ENCODE peak calls at places on chromosomes 11 and 22, in five cellular contexts. S is T1000; R is left ventricle myocardium superior; W is SW480; B is stimulated activated naive B cell treated with anti-CD40 and anti-IgM and Interleukin-4, amounts not matched to agents 10 μg/mL and 1 μg/mL and 100 μg/mL, for 72 hours. Q is an unnamed sample.
A peak's percentile ranks its signal among the peaks of the same experiment; 100 is the strongest.

GRCh38 chr11:76666408-76666807 is 4.1 kb downstream of the LRRC32 start:
- DNase-seq in S (no peak), R (peak; percentile 74), W (no peak), B (peak; percentile 63), Q (no peak)

GRCh38 chr11:82960000-82960778 is 58.7 kb downstream of the DDIAS start:
- DNase-seq in S (no peak), R (no peak), W (no peak), B (no peak), Q (no peak)

GRCh38 chr11:45151362-45151982 is 5.0 kb downstream of the PRDM11 start:
- DNase-seq in S (no peak), R (no peak), W (no peak), B (no peak), Q (no peak)

GRCh38 chr22:45259754-45260394 is 19.2 kb upstream of the KIAA0930 start:
- DNase-seq in S (no peak), R (no peak), W (no peak), B (no peak), Q (no peak)

GRCh38 chr11:69880041-69880802 is 61.0 kb upstream of the FGF3 start:
- DNase-seq in S (no peak), R (no peak), W (no peak), B (no peak), Q (no peak)

GRCh38 chr11:75471134-75471943 is 38.3 kb upstream of the KLHL35 start:
- DNase-seq in S (no peak), R (no peak), W (no peak), B (no peak), Q (no peak)

GRCh38 chr11:44747339-44747738 is 20.6 kb downstream of the TSPAN18 start:
- DNase-seq in S (no peak), R (no peak), W (no peak), B (no peak), Q (no peak)

GRCh38 chr11:65427691-65428577 is 5.3 kb downstream of the NEAT1 start:
- DNase-seq in S (no peak), R (no peak), W (peak; percentile 65), B (no peak), Q (no peak)

GRCh38 chr11:91435694-91436375 is 788.8 kb upstream of the FAT3 start:
- DNase-seq in S (no peak), R (no peak), W (no peak), B (no peak), Q (no peak)

GRCh38 chr11:102144357-102145342 is 34.4 kb downstream of the YAP1 start:
- DNase-seq in S (no peak), R (no peak), W (no peak), B (no peak), Q (no peak)

GRCh38 chr22:42500164-42500835 is 19.3 kb downstream of the RRP7A start:
- DNase-seq in S (no peak), R (peak; percentile 88), W (peak; percentile 73), B (peak; percentile 75), Q (no peak)

GRCh38 chr11:132784441-132784840 is 747.9 kb downstream of the OPCML start:
- DNase-seq in S (no peak), R (peak; percentile 43), W (no peak), B (no peak), Q (no peak)

GRCh38 chr11:63869686-63870085 is 30.8 kb downstream of the MARK2 start:
- DNase-seq in S (no peak), R (no peak), W (no peak), B (no peak), Q (no peak)

GRCh38 chr11:80024119-80024518 is 583.3 kb upstream of the TENM4 start:
- DNase-seq in S (no peak), R (no peak), W (no peak), B (no peak), Q (no peak)

GRCh38 chr11:58688779-58689503 is 42.8 kb downstream of the GLYAT start:
- DNase-seq in S (no peak), R (no peak), W (no peak), B (no peak), Q (no peak)

GRCh38 chr11:65182258-65183170 is 786 bp downstream of the CAPN1 start:
- DNase-seq in S (no peak), R (peak; percentile 47), W (peak; percentile 69), B (no peak), Q (peak; percentile 46)

GRCh38 chr11:71477637-71478011 is 24.6 kb downstream of the NADSYN1 start:
- DNase-seq in S (no peak), R (peak; percentile 9), W (no peak), B (no peak), Q (no peak)

GRCh38 chr22:22944268-22944985 is 56.8 kb downstream of the IGLL5 start:
- DNase-seq in S (no peak), R (peak; percentile 7), W (no peak), B (no peak), Q (no peak)

GRCh38 chr11:118306556-118306955 is 2.0 kb downstream of the CD3E start:
- DNase-seq in S (no peak), R (no peak), W (no peak), B (no peak), Q (no peak)

GRCh38 chr11:124746621-124747243 is 5.3 kb downstream of the VSIG2 start:
- DNase-seq in S (no peak), R (peak; percentile 82), W (peak; percentile 89), B (peak; percentile 63), Q (peak; percentile 94)

GRCh38 chr22:35071784-35072183 is 5.8 kb downstream of the ISX start:
- DNase-seq in S (no peak), R (no peak), W (no peak), B (no peak), Q (no peak)

GRCh38 chr22:44325718-44326548 is 13.2 kb upstream of the SHISAL1 start:
- DNase-seq in S (no peak), R (no peak), W (peak; percentile 17), B (no peak), Q (no peak)

GRCh38 chr11:28289444-28289843 is 181.3 kb downstream of the METTL15 start:
- DNase-seq in S (no peak), R (no peak), W (no peak), B (no peak), Q (no peak)

GRCh38 chr11:43341159-43341558 is 17.6 kb upstream of the TTC17 start:
- DNase-seq in S (no peak), R (no peak), W (no peak), B (no peak), Q (no peak)

GRCh38 chr11:58285483-58286040 is 17.5 kb upstream of the OR10W1 start:
- DNase-seq in S (no peak), R (no peak), W (no peak), B (no peak), Q (no peak)

GRCh38 chr11:21567628-21568290 is 625.1 kb upstream of the ANO5 start:
- DNase-seq in S (no peak), R (no peak), W (no peak), B (no peak), Q (no peak)

GRCh38 chr11:79582434-79582833 is 141.6 kb upstream of the TENM4 start:
- DNase-seq in S (no peak), R (no peak), W (no peak), B (no peak), Q (no peak)

GRCh38 chr11:2913029-2913431 is 16.2 kb downstream of the PHLDA2 start:
- DNase-seq in S (no peak), R (no peak), W (no peak), B (no peak), Q (no peak)

GRCh38 chr11:120880791-120881190 is 143.1 kb upstream of the TBCEL start:
- DNase-seq in S (no peak), R (no peak), W (no peak), B (no peak), Q (no peak)

GRCh38 chr11:72225411-72225951 is 914 bp downstream of the INPPL1 start:
- DNase-seq in S (no peak), R (no peak), W (no peak), B (no peak), Q (no peak)

GRCh38 chr22:41181349-41182241 is 23.5 kb upstream of the L3MBTL2 start:
- DNase-seq in S (no peak), R (no peak), W (peak; percentile 20), B (no peak), Q (no peak)

GRCh38 chr11:59173964-59174663 is 2.2 kb downstream of the DTX4 start:
- DNase-seq in S (no peak), R (no peak), W (peak; percentile 70), B (no peak), Q (peak; percentile 66)

GRCh38 chr22:39220450-39220849 is 24.3 kb downstream of the PDGFB start:
- DNase-seq in S (no peak), R (peak; percentile 1), W (no peak), B (no peak), Q (no peak)

GRCh38 chr11:18768472-18768901 is 23.1 kb downstream of the PTPN5 start:
- DNase-seq in S (no peak), R (no peak), W (no peak), B (peak; percentile 53), Q (no peak)

Q was measured in HuH-7.